ENCODE peak calls at places on chromosomes 2 and 18, in four cellular contexts. One of them, this sample, is unnamed.

GRCh38 chr2:168700615-168701245 is 101.7 kb upstream of the NOSTRIN start:
- DNase-seq in SK-N-SH: peak
- DNase-seq in K562: no peak
- DNase-seq in H1: no peak
- DNase-seq in this sample: no peak

GRCh38 chr2:3127279-3127690 is 250.3 kb downstream of the EIPR1 start:
- DNase-seq in H1: no peak
- DNase-seq in K562: no peak
- DNase-seq in SK-N-SH: peak
- DNase-seq in this sample: no peak

GRCh38 chr2:225995788-225996476 is 596.4 kb downstream of the NYAP2 start:
- DNase-seq in K562: no peak
- DNase-seq in H1: no peak
- DNase-seq in SK-N-SH: no peak
- DNase-seq in this sample: no peak

GRCh38 chr18:46677609-46678470 is 20.8 kb upstream of the LOXHD1 start:
- DNase-seq in K562: no peak
- DNase-seq in H1: no peak
- DNase-seq in SK-N-SH: peak
- DNase-seq in this sample: no peak

GRCh38 chr2:223536546-223536945 is 65.6 kb downstream of the SCG2 start:
- DNase-seq in K562: no peak
- DNase-seq in H1: no peak
- DNase-seq in SK-N-SH: no peak
- DNase-seq in this sample: no peak

GRCh38 chr2:8344725-8345124 is 337.1 kb upstream of the ID2 start:
- DNase-seq in H1: no peak
- DNase-seq in K562: no peak
- DNase-seq in SK-N-SH: no peak
- DNase-seq in this sample: no peak

GRCh38 chr2:207126724-207127314 is 38.9 kb downstream of the KLF7 start:
- DNase-seq in H1: no peak
- DNase-seq in K562: no peak
- DNase-seq in SK-N-SH: no peak
- DNase-seq in this sample: no peak

GRCh38 chr2:163690896-163691295 is 44.9 kb downstream of the FIGN start:
- DNase-seq in SK-N-SH: no peak
- DNase-seq in H1: no peak
- DNase-seq in K562: no peak
- DNase-seq in this sample: no peak

GRCh38 chr2:192286093-192286701 is 91.5 kb upstream of the TMEFF2 start:
- DNase-seq in SK-N-SH: peak
- DNase-seq in K562: peak
- DNase-seq in H1: no peak
- DNase-seq in this sample: no peak

GRCh38 chr18:7871560-7872456 is 304.7 kb downstream of the PTPRM start:
- DNase-seq in H1: no peak
- DNase-seq in SK-N-SH: no peak
- DNase-seq in K562: no peak
- DNase-seq in this sample: no peak

GRCh38 chr2:203626952-203627681 is 79.3 kb upstream of the CD28 start:
- DNase-seq in K562: no peak
- DNase-seq in SK-N-SH: no peak
- DNase-seq in H1: no peak
- DNase-seq in this sample: no peak

GRCh38 chr2:71129891-71130324 is at the start of gene MCEE:
- DNase-seq in SK-N-SH: peak
- DNase-seq in H1: peak
- DNase-seq in K562: peak
- DNase-seq in this sample: peak

GRCh38 chr2:128379021-128380005 is 60.6 kb upstream of the HS6ST1 start:
- DNase-seq in SK-N-SH: peak
- DNase-seq in H1: no peak
- DNase-seq in K562: no peak
- DNase-seq in this sample: peak

GRCh38 chr2:62144689-62145477 is 51.0 kb upstream of the B3GNT2 start:
- DNase-seq in H1: no peak
- DNase-seq in SK-N-SH: no peak
- DNase-seq in K562: no peak
- DNase-seq in this sample: no peak

GRCh38 chr18:37985126-37985525 is 419.5 kb upstream of the CELF4 start:
- DNase-seq in K562: no peak
- DNase-seq in H1: no peak
- DNase-seq in SK-N-SH: no peak
- DNase-seq in this sample: peak

GRCh38 chr18:22613788-22614187 is 196.1 kb upstream of the CTAGE1 start:
- DNase-seq in K562: no peak
- DNase-seq in SK-N-SH: no peak
- DNase-seq in H1: no peak
- DNase-seq in this sample: no peak

GRCh38 chr2:229414631-229415030 is 143.5 kb upstream of the PID1 start:
- DNase-seq in K562: no peak
- DNase-seq in SK-N-SH: no peak
- DNase-seq in H1: no peak
- DNase-seq in this sample: no peak

GRCh38 chr2:220224711-220225519 is 597.5 kb downstream of the SLC4A3 start:
- DNase-seq in SK-N-SH: no peak
- DNase-seq in H1: no peak
- DNase-seq in K562: no peak
- DNase-seq in this sample: no peak

GRCh38 chr2:219272995-219273394 is 6.2 kb upstream of the DNAJB2 start:
- DNase-seq in H1: no peak
- DNase-seq in SK-N-SH: no peak
- DNase-seq in K562: no peak
- DNase-seq in this sample: no peak

GRCh38 chr2:187453078-187453641 is 5.1 kb upstream of the CALCRL start:
- DNase-seq in H1: no peak
- DNase-seq in SK-N-SH: peak
- DNase-seq in K562: peak
- DNase-seq in this sample: no peak

GRCh38 chr2:128664499-128664971 is 345.9 kb upstream of the HS6ST1 start:
- DNase-seq in K562: no peak
- DNase-seq in H1: no peak
- DNase-seq in SK-N-SH: no peak
- DNase-seq in this sample: peak

GRCh38 chr18:45670281-45670962 is 53.6 kb upstream of the SLC14A1 start:
- DNase-seq in H1: no peak
- DNase-seq in SK-N-SH: no peak
- DNase-seq in K562: peak
- DNase-seq in this sample: no peak

GRCh38 chr2:190837991-190838390 is 42.6 kb upstream of the GLS start:
- DNase-seq in K562: no peak
- DNase-seq in H1: no peak
- DNase-seq in SK-N-SH: no peak
- DNase-seq in this sample: no peak

GRCh38 chr2:120863661-120864320 is 128.1 kb downstream of the GLI2 start:
- DNase-seq in K562: peak
- DNase-seq in H1: no peak
- DNase-seq in SK-N-SH: no peak
- DNase-seq in this sample: no peak

GRCh38 chr2:122239440-122239839 is 484.0 kb downstream of the TSN start:
- DNase-seq in H1: no peak
- DNase-seq in SK-N-SH: no peak
- DNase-seq in K562: no peak
- DNase-seq in this sample: peak

GRCh38 chr18:74493689-74494088 is 2.5 kb upstream of the CNDP2 start:
- DNase-seq in K562: peak
- DNase-seq in SK-N-SH: no peak
- DNase-seq in H1: no peak
- DNase-seq in this sample: peak

GRCh38 chr2:230416061-230416721 is at the start of gene SP100:
- DNase-seq in SK-N-SH: no peak
- DNase-seq in H1: no peak
- DNase-seq in K562: peak
- DNase-seq in this sample: no peak

GRCh38 chr2:117917223-117917917 is 96.5 kb downstream of the CCDC93 start:
- DNase-seq in H1: no peak
- DNase-seq in SK-N-SH: no peak
- DNase-seq in K562: peak
- DNase-seq in this sample: no peak

GRCh38 chr18:62399306-62399705 is 74.2 kb downstream of the TNFRSF11A start:
- DNase-seq in K562: no peak
- DNase-seq in SK-N-SH: no peak
- DNase-seq in H1: no peak
- DNase-seq in this sample: no peak

GRCh38 chr2:165203689-165204559 is at the start of gene SCN3A:
- DNase-seq in H1: no peak
- DNase-seq in K562: peak
- DNase-seq in SK-N-SH: peak
- DNase-seq in this sample: peak

GRCh38 chr2:158002079-158002478 is 99.6 kb upstream of the UPP2 start:
- DNase-seq in K562: no peak
- DNase-seq in H1: no peak
- DNase-seq in SK-N-SH: peak
- DNase-seq in this sample: no peak
- TF ChIP-seq TEAD4 in K562: no peak
- TF ChIP-seq TEAD4 in H1: no peak
- TF ChIP-seq TEAD4 in SK-N-SH: no peak
- TF ChIP-seq TEAD4 in this sample: no peak

DNA sequence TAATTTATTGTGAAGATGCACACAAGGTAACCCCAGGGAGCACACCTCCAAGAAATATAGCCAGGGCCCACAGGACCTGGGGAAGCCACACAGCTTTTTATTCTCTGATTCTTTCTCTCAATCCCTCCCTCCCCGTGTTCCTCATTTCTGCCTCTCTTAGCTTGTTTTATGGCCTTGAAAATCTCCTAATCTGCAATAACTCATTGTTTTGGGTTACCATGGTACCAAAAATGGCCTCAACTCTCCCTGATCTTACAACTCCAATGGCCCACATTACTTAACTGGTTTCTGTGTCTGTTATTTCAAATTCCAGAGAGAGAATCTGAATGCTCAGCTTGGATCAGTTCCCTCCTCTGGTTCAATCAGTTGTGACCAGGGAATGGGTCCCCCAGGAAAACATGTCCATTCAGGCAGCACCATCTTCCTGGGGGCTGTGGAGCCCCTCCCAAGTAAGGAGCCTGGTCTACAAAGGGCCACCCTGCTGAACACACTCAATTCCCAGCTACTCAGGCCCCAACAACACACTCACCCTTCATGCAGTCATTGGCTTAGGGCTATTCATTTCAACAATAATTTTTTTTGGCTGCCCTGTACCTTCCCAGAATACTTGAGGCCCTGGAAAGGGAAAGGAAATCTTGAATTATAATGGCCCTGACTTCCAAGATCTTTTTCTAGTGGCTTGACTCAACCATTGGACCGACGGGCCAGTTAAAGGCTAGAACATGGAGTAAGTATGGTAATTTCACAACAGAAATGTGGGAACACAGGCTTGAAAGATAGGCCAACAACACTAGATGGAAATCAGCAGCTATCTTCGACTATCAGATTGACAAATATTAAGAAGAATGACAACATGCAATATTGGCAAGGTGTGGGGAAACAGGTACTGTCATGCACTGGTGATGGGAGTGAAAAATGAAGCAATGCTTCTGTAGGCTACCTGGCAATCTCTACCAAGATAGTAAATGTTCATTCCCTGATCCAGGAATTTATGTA is 41.6 kb upstream of the ST3GAL5 start:
- DNase-seq in H1: no peak
- DNase-seq in K562: no peak
- DNase-seq in SK-N-SH: no peak
- DNase-seq in this sample: no peak
- TF ChIP-seq TEAD4 in H1: no peak
- TF ChIP-seq TEAD4 in K562: no peak
- TF ChIP-seq TEAD4 in SK-N-SH: no peak
- TF ChIP-seq TEAD4 in this sample: no peak

GRCh38 chr2:148927010-148927409 is 52.0 kb downstream of the KIF5C start:
- DNase-seq in SK-N-SH: no peak
- DNase-seq in K562: peak
- DNase-seq in H1: no peak
- DNase-seq in this sample: no peak
- TF ChIP-seq TEAD4 in SK-N-SH: no peak
- TF ChIP-seq TEAD4 in K562: no peak
- TF ChIP-seq TEAD4 in H1: no peak
- TF ChIP-seq TEAD4 in this sample: no peak

GRCh38 chr2:196702641-196703040 is 63.1 kb downstream of the CCDC150 start:
- DNase-seq in SK-N-SH: no peak
- DNase-seq in H1: no peak
- DNase-seq in K562: no peak
- DNase-seq in this sample: no peak

GRCh38 chr2:196697825-196698224 is 58.3 kb downstream of the CCDC150 start:
- DNase-seq in K562: no peak
- DNase-seq in SK-N-SH: no peak
- DNase-seq in H1: no peak
- DNase-seq in this sample: no peak

DNA sequence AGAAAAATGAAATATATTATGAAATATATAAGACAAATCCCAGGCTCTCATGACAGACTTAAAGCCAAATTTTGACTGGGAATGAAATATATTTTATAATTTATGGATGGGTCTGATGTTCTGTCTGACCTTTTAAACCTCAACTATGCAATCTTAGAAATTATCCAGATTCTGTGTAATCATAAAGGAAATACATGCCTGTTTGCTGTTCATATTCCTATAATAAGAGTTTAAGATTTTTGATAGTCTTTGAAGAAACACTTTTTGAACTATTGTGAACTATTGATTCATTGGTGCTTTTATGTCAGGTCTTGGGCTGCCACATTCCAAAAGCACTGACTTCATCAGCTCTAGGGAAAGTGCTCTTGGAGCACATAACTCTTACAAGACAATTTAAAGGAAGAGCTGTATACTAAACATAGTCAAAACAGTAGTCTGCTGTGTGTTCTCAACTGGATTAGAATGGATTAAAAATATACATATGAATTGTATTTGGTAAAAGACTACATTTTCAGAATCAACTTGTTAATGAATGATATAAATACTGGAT is 64.2 kb downstream of the CCDC150 start:
- DNase-seq in SK-N-SH: no peak
- DNase-seq in K562: no peak
- DNase-seq in H1: no peak
- DNase-seq in this sample: no peak
- TF ChIP-seq TEAD4 in SK-N-SH: no peak
- TF ChIP-seq TEAD4 in K562: no peak
- TF ChIP-seq TEAD4 in H1: no peak
- TF ChIP-seq TEAD4 in this sample: no peak

GRCh38 chr2:202172439-202173191 is 65.8 kb downstream of the SUMO1 start:
- DNase-seq in K562: no peak
- DNase-seq in H1: no peak
- DNase-seq in SK-N-SH: no peak
- DNase-seq in this sample: no peak
- TF ChIP-seq TEAD4 in K562: no peak
- TF ChIP-seq TEAD4 in H1: no peak
- TF ChIP-seq TEAD4 in SK-N-SH: no peak
- TF ChIP-seq TEAD4 in this sample: no peak

GRCh38 chr2:39018633-39019032 is 102.2 kb downstream of the SOS1 start:
- DNase-seq in K562: no peak
- DNase-seq in H1: no peak
- DNase-seq in SK-N-SH: no peak
- DNase-seq in this sample: no peak
- TF ChIP-seq TEAD4 in K562: no peak
- TF ChIP-seq TEAD4 in H1: no peak
- TF ChIP-seq TEAD4 in SK-N-SH: no peak
- TF ChIP-seq TEAD4 in this sample: no peak